ENCODE peak calls at places on chromosomes 2 and 18, in ten cellular contexts. U is skeletal muscle cell; Y is transverse colon; C is CD4-positive, alpha-beta memory T cell; O is naive B cell; P is LoVo; A is NCI-H510A treated with DMSO at 0.1 percent for 48 hours; R is breast epithelium; Z is GM12865; L is brain pericyte. I is an unnamed sample.

GRCh38 chr2:44093970-44094369 is 74.7 kb upstream of the PPM1B start:
- DNase-seq in U (no peak), Y (no peak), C (no peak), O (no peak), P (no peak), A (no peak), R (no peak), Z (no peak), L (no peak), I (no peak)

GRCh38 chr18:63848159-63848558 is 39.3 kb upstream of the SERPINB2 start:
- DNase-seq in U (no peak), Y (no peak), C (no peak), O (no peak), P (peak), A (peak), R (no peak), Z (peak), L (no peak), I (no peak)

GRCh38 chr2:206647985-206648384 is 5.7 kb downstream of the FAM237A start:
- DNase-seq in U (no peak), Y (no peak), C (no peak), O (no peak), P (no peak), A (no peak), R (no peak), Z (no peak), L (no peak), I (no peak)

GRCh38 chr2:145626301-145626700 is 1106.4 kb upstream of the ZEB2 start:
- DNase-seq in U (no peak), Y (no peak), C (no peak), O (no peak), P (no peak), A (no peak), R (no peak), Z (no peak), L (peak), I (no peak)

GRCh38 chr2:33221046-33221784 is 255.2 kb upstream of the RASGRP3 start:
- DNase-seq in U (no peak), Y (no peak), C (no peak), O (no peak), P (no peak), A (no peak), R (no peak), Z (no peak), L (no peak), I (no peak)

GRCh38 chr2:206556357-206556949 is 85.8 kb upstream of the FAM237A start:
- DNase-seq in U (no peak), Y (no peak), C (no peak), O (no peak), P (peak), A (peak), R (no peak), Z (peak), L (peak), I (no peak)

GRCh38 chr2:165114345-165114943 is 89.4 kb downstream of the SCN3A start:
- DNase-seq in U (peak), Y (no peak), C (no peak), O (no peak), P (no peak), A (no peak), R (no peak), Z (no peak), L (no peak), I (no peak)

GRCh38 chr2:120949027-120949956 is 213.6 kb downstream of the GLI2 start:
- DNase-seq in U (no peak), Y (no peak), C (no peak), O (no peak), P (no peak), A (peak), R (no peak), Z (peak), L (no peak), I (no peak)

GRCh38 chr2:190205643-190206042 is 114.0 kb downstream of the HIBCH start:
- DNase-seq in U (peak), Y (no peak), C (no peak), O (no peak), P (no peak), A (no peak), R (no peak), Z (no peak), L (no peak), I (no peak)

GRCh38 chr2:203532957-203533695 is 2.0 kb downstream of the RAPH1 start:
- DNase-seq in U (no peak), Y (no peak), C (no peak), O (no peak), P (no peak), A (peak), R (no peak), Z (no peak), L (no peak), I (no peak)

GRCh38 chr18:7812431-7813063 is 245.4 kb downstream of the PTPRM start:
- DNase-seq in U (peak), Y (no peak), C (no peak), O (no peak), P (no peak), A (no peak), R (no peak), Z (no peak), L (no peak), I (no peak)

GRCh38 chr2:33589444-33589843 is 9.7 kb downstream of the FAM98A start:
- DNase-seq in U (no peak), Y (no peak), C (no peak), O (no peak), P (no peak), A (no peak), R (no peak), Z (no peak), L (peak), I (no peak)

GRCh38 chr18:12621737-12622306 is 36.1 kb downstream of the SPIRE1 start:
- DNase-seq in U (peak), Y (no peak), C (no peak), O (no peak), P (no peak), A (no peak), R (no peak), Z (no peak), L (no peak), I (no peak)

GRCh38 chr18:29779096-29779495 is 1263.4 kb downstream of the DSC3 start:
- DNase-seq in U (peak), Y (no peak), C (no peak), O (no peak), P (no peak), A (no peak), R (no peak), Z (no peak), L (no peak), I (no peak)

GRCh38 chr2:10231551-10232085 is 71.1 kb upstream of the HPCAL1 start:
- DNase-seq in U (no peak), Y (no peak), C (no peak), O (no peak), P (no peak), A (no peak), R (no peak), Z (no peak), L (no peak), I (no peak)

GRCh38 chr2:71789556-71790219 is 336.3 kb downstream of the DYSF start:
- DNase-seq in U (no peak), Y (no peak), C (no peak), O (no peak), P (no peak), A (no peak), R (no peak), Z (no peak), L (no peak), I (no peak)

GRCh38 chr2:157250836-157251235 is 6.7 kb upstream of the GALNT5 start:
- DNase-seq in U (no peak), Y (peak), C (no peak), O (no peak), P (no peak), A (no peak), R (no peak), Z (no peak), L (no peak), I (no peak)

GRCh38 chr18:75169411-75169810 is 39.5 kb downstream of the PTGR3 start:
- DNase-seq in U (no peak), Y (no peak), C (no peak), O (no peak), P (no peak), A (no peak), R (no peak), Z (no peak), L (no peak), I (peak)